ENCODE peak calls at places on chromosomes 11 and 22, in eight cellular contexts. J is foreskin fibroblast, V is A549, T is GM06990, R is AG10803, C is fibroblast of lung, B is lung, F is HCT116. P is an unnamed sample.

GRCh38 chr11:2566223-2567025 is 121.6 kb downstream of the KCNQ1 start:
- DNase-seq in B (no peak), R (no peak), C (peak; percentile 4), F (no peak), V (no peak), T (no peak), J (no peak), P (no peak)

GRCh38 chr11:129959687-129960086 is 42.9 kb downstream of the PRDM10 start:
- DNase-seq in T (no peak), R (no peak), V (no peak), F (no peak), C (no peak), B (no peak), J (no peak), P (no peak)

GRCh38 chr11:117045196-117045595 is 53.0 kb downstream of the SIK3 start:
- DNase-seq in J (peak; percentile 81), C (peak; percentile 82), T (no peak), F (no peak), V (no peak), B (no peak), R (peak; percentile 71), P (peak; percentile 61)

GRCh38 chr11:118620529-118621070 is 13.2 kb downstream of the PHLDB1 start:
- DNase-seq in R (no peak), V (no peak), J (no peak), B (no peak), C (no peak), F (no peak), T (no peak), P (no peak)

GRCh38 chr11:122069946-122070345 is 46.1 kb downstream of the BLID start:
- DNase-seq in T (no peak), R (peak; percentile 91), B (no peak), F (no peak), J (no peak), C (peak; percentile 92), V (no peak), P (peak; percentile 91)

GRCh38 chr11:3220101-3220500 is 1.5 kb upstream of the MRGPRG start:
- DNase-seq in F (no peak), C (no peak), R (no peak), T (no peak), V (no peak), J (no peak), B (no peak), P (no peak)

GRCh38 chr11:122791411-122791810 is 46.9 kb upstream of the CRTAM start:
- DNase-seq in B (no peak), R (no peak), C (peak; percentile 40), V (no peak), F (no peak), J (peak; percentile 62), T (no peak), P (peak; percentile 47)

GRCh38 chr11:126319374-126319740 is 15.5 kb downstream of the DCPS start:
- DNase-seq in C (no peak), R (peak; percentile 36), B (no peak), J (no peak), V (no peak), T (no peak), F (no peak), P (no peak)

GRCh38 chr11:62430350-62430749 is 11.5 kb downstream of the SCGB1A1 start:
- DNase-seq in R (peak; percentile 93), V (no peak), C (no peak), F (no peak), J (no peak), T (no peak), B (no peak), P (no peak)

GRCh38 chr11:59141673-59142460 is 789 bp upstream of the FAM111A start:
- DNase-seq in T (no peak), V (no peak), F (no peak), R (peak; percentile 71), B (no peak), C (peak; percentile 17), J (no peak), P (peak; percentile 68)

GRCh38 chr11:125164422-125165110 is at the start of gene PKNOX2:
- DNase-seq in F (peak; percentile 3), J (peak; percentile 37), V (peak; percentile 47), T (no peak), B (peak; percentile 59), C (peak; percentile 84), R (peak; percentile 43), P (peak; percentile 67)

DNA sequence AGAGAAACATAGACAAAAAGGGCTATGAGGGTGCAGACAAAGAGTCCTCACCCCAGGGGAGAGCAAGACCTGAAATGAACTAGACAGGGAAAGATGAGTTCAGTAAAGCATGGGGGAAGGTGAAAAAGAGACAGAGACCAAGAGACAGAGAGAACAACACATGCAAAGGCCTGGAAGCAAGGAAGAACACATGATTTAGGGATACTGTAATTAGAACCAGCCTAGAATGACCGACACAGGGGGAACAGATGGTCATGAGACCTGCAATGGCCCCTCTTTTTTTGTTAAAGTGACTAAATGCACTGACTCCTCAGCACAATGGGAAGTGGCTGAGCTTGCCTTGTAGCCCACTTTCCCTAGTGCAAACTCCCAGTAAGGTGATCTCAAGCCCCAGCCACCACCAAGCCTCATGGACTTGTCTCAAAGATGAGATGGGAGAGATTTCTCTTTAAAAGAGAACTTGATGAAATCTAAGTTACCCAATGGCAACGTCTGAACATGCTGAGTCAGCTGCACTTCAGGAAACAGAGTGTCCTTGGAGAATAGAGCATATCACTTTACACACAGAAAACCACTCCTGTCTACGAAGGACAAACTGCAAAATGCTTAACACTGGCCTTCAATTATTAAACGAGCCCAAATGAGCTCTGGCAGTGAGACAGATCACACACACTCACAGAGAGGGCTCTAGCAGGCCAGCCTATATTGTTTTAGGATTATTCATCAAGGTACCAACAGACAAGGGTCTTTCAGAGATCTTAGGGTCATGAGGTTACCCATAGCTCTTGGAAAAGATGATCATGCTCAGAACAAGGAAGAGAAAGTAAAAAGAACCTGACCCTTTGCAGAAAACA is 91.0 kb downstream of the SERGEF start:
- DNase-seq in T (no peak), C (peak; percentile 84), J (peak; percentile 47), R (peak; percentile 58), V (no peak), B (no peak), F (no peak), P (peak; percentile 36)
- TF ChIP-seq CTCF in T (no peak), C (no peak), J (no peak), R (no peak), V (no peak), B (no peak), F (no peak), P (no peak)

GRCh38 chr11:76424379-76424778 is 20.4 kb upstream of the EMSY start:
- DNase-seq in T (peak; percentile 22), C (no peak), J (no peak), V (no peak), B (no peak), F (no peak), R (no peak), P (no peak)

GRCh38 chr11:76424891-76425290 is 19.9 kb upstream of the EMSY start:
- DNase-seq in B (no peak), C (no peak), F (no peak), T (no peak), J (no peak), R (no peak), V (no peak), P (no peak)

GRCh38 chr11:76415073-76415472 is 29.7 kb upstream of the EMSY start:
- DNase-seq in B (no peak), J (no peak), C (no peak), R (no peak), F (no peak), T (no peak), V (no peak), P (no peak)

DNA sequence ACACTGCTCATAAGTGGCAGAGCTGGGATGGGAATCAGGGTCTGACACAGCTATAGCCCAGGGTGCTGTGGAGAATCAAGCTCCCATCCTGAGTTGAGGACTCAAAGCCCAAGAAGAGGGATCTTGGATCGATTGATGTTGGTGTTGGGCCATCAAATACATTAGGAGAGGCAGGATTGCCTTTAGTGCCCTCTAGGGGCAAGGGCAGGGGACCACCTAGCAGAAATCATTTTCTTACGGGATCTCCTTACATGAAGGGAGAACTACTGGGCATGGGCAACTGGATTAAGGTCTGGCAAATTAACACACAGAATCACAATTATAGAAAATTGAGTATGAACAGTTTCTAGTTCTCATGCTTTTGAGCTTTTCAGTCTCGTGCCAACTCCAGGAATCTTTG is 24.9 kb upstream of the EMSY start:
- DNase-seq in F (no peak), C (no peak), V (peak; percentile 60), R (no peak), J (no peak), T (no peak), B (no peak), P (no peak)
- TF ChIP-seq CTCF in F (peak; percentile 51), C (no peak), V (peak; percentile 35), R (peak; percentile 34), J (no peak), T (peak; percentile 73), B (no peak), P (peak; percentile 17)

DNA sequence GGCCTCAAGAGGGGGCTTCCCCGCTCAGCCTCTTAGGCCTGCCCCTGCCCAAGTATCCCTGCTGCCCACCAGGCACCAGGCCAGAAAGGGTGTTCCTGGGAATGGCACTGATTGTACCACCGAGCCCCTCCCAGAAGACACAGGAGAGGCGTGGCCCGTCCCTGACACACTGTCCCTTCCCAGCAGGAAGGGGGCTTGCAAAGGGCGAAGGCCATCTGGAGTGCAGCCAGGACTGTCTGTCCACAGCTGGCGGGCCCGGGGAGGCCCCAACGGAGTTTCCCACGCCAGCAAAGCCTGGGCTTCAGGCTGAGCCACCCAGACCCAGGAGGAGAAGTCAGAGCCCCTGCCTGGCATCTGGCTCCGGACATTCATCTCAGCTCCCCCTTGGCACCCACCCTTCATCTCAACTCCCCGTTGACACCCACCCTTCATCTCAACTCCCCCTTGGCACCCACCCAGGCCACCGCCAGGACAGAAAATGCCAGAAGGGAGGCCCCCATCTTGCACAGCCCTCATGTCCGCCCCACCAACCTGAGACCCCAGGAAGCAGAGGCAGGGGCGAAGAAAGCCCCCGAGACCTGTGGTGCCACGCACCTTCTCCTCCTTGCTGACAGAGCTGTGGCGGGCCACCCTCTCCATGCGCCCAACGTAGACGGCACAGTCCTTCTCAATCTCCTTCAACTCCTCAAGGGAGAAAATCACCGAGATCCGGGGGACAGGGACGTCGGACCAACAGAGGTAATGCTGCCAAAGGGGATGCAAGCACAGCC is 19.4 kb downstream of the TUBGCP6 start:
- DNase-seq in C (no peak), R (no peak), V (no peak), T (no peak), B (no peak), J (no peak), F (no peak), P (no peak)
- TF ChIP-seq CTCF in C (no peak), R (no peak), V (no peak), T (no peak), B (no peak), J (no peak), F (no peak), P (no peak)

GRCh38 chr22:50627914-50628542 is at the start of gene ARSA:
- DNase-seq in C (peak; percentile 83), R (peak; percentile 81), B (peak; percentile 76), V (no peak), F (no peak), T (peak; percentile 82), J (peak; percentile 81), P (peak; percentile 81)

GRCh38 chr22:50633771-50634170 is 5.8 kb upstream of the ARSA start:
- DNase-seq in F (no peak), T (no peak), V (no peak), B (no peak), J (no peak), R (no peak), C (no peak), P (no peak)

GRCh38 chr22:50627452-50627913 is 469 bp downstream of the ARSA start:
- DNase-seq in R (no peak), B (no peak), F (no peak), V (no peak), C (no peak), J (no peak), T (no peak), P (no peak)

GRCh38 chr22:50628543-50629134 is 687 bp upstream of the ARSA start:
- DNase-seq in C (no peak), F (no peak), T (no peak), B (no peak), R (no peak), V (no peak), J (no peak), P (no peak)

GRCh38 chr22:50630376-50630775 is 2.4 kb upstream of the ARSA start:
- DNase-seq in V (no peak), R (no peak), T (no peak), J (no peak), F (no peak), C (no peak), B (no peak), P (no peak)
- TF ChIP-seq CTCF in V (no peak), R (no peak), T (no peak), J (no peak), F (no peak), C (no peak), B (no peak), P (no peak)